ENCODE peak calls at places on chromosome 1, in ten cellular contexts. One of them, this sample, is unnamed. For H3K4me1, the result is how much of the 10 kb centered on the place peaks cover.

GRCh38 chr1:151526735-151527520 is 13.2 kb upstream of the TUFT1 start:
- DNase-seq in psoas muscle: no peak
- DNase-seq in ovary: no peak
- DNase-seq in H1: no peak
- DNase-seq in right cardiac atrium: no peak
- DNase-seq in GM23248: no peak
- DNase-seq in MM.1S: no peak
- DNase-seq in hepatocyte: no peak
- DNase-seq in mucosa of descending colon: no peak
- DNase-seq in OCI-LY7: no peak
- DNase-seq in this sample: no peak

GRCh38 chr1:115114308-115114707 is 25.0 kb upstream of the TSPAN2 start:
- DNase-seq in H1: no peak
- DNase-seq in psoas muscle: no peak
- DNase-seq in GM23248: peak
- DNase-seq in right cardiac atrium: peak
- DNase-seq in OCI-LY7: no peak
- DNase-seq in mucosa of descending colon: peak
- DNase-seq in MM.1S: peak
- DNase-seq in ovary: no peak
- DNase-seq in hepatocyte: peak
- DNase-seq in this sample: no peak

GRCh38 chr1:118200836-118201235 is 15.8 kb upstream of the SPAG17 start:
- DNase-seq in psoas muscle: no peak
- DNase-seq in ovary: no peak
- DNase-seq in right cardiac atrium: no peak
- DNase-seq in H1: no peak
- DNase-seq in hepatocyte: no peak
- DNase-seq in MM.1S: no peak
- DNase-seq in GM23248: no peak
- DNase-seq in mucosa of descending colon: no peak
- DNase-seq in OCI-LY7: no peak
- DNase-seq in this sample: no peak

GRCh38 chr1:59504281-59504680 is 207.4 kb downstream of the FGGY start:
- DNase-seq in mucosa of descending colon: no peak
- DNase-seq in MM.1S: no peak
- DNase-seq in GM23248: no peak
- DNase-seq in psoas muscle: no peak
- DNase-seq in H1: no peak
- DNase-seq in right cardiac atrium: no peak
- DNase-seq in ovary: no peak
- DNase-seq in OCI-LY7: no peak
- DNase-seq in hepatocyte: no peak
- DNase-seq in this sample: no peak

GRCh38 chr1:61054636-61055035 is 27.7 kb upstream of the NFIA start:
- DNase-seq in right cardiac atrium: no peak
- DNase-seq in OCI-LY7: no peak
- DNase-seq in ovary: no peak
- DNase-seq in MM.1S: no peak
- DNase-seq in mucosa of descending colon: peak
- DNase-seq in hepatocyte: no peak
- DNase-seq in H1: peak
- DNase-seq in GM23248: no peak
- DNase-seq in psoas muscle: peak
- DNase-seq in this sample: no peak

GRCh38 chr1:15028117-15028516 is 125.4 kb upstream of the TMEM51 start:
- DNase-seq in hepatocyte: peak
- DNase-seq in MM.1S: no peak
- DNase-seq in OCI-LY7: no peak
- DNase-seq in GM23248: peak
- DNase-seq in psoas muscle: peak
- DNase-seq in H1: no peak
- DNase-seq in ovary: no peak
- DNase-seq in mucosa of descending colon: no peak
- DNase-seq in right cardiac atrium: peak
- DNase-seq in this sample: no peak

GRCh38 chr1:58779837-58780585 is 3.8 kb downstream of the JUN start:
- DNase-seq in OCI-LY7: no peak
- DNase-seq in psoas muscle: no peak
- DNase-seq in H1: no peak
- DNase-seq in ovary: peak
- DNase-seq in MM.1S: no peak
- DNase-seq in mucosa of descending colon: peak
- DNase-seq in hepatocyte: peak
- DNase-seq in GM23248: peak
- DNase-seq in right cardiac atrium: peak
- DNase-seq in this sample: no peak

GRCh38 chr1:52552236-52552504 is 722 bp downstream of the TUT4 start:
- DNase-seq in H1: no peak
- DNase-seq in hepatocyte: peak
- DNase-seq in mucosa of descending colon: peak
- DNase-seq in GM23248: peak
- DNase-seq in ovary: peak
- DNase-seq in right cardiac atrium: no peak
- DNase-seq in MM.1S: peak
- DNase-seq in OCI-LY7: peak
- DNase-seq in psoas muscle: peak
- DNase-seq in this sample: no peak

GRCh38 chr1:88145752-88146151 is 538.3 kb upstream of the PKN2 start:
- DNase-seq in ovary: no peak
- DNase-seq in GM23248: no peak
- DNase-seq in OCI-LY7: no peak
- DNase-seq in hepatocyte: peak
- DNase-seq in psoas muscle: no peak
- DNase-seq in mucosa of descending colon: no peak
- DNase-seq in right cardiac atrium: no peak
- DNase-seq in H1: no peak
- DNase-seq in MM.1S: no peak
- DNase-seq in this sample: no peak

DNA sequence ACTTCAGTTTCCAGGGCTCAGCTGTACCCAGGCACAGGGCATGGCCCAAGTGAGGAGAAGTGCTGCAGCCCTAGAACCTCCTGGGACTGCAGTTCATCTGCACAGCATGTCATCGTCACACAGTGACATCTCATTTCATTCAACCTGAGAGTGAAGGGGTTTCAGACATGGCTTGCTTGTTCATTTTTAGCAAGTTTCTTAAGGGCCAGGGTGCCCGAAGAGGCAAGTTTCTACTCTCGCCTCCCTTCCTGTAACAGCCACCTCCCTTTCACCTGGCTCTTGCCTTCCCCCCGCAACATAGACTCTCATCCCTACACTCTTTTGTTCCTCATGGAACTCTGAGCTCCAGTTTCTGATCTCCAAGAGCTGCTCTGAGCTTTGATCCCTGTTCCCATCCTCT is 108.1 kb downstream of the C1orf21 start:
- DNase-seq in psoas muscle: no peak
- DNase-seq in H1: no peak
- DNase-seq in OCI-LY7: no peak
- DNase-seq in ovary: no peak
- DNase-seq in MM.1S: peak
- DNase-seq in hepatocyte: no peak
- DNase-seq in GM23248: no peak
- DNase-seq in mucosa of descending colon: no peak
- DNase-seq in right cardiac atrium: no peak
- DNase-seq in this sample: no peak
- H3K4me1 ChIP-seq in psoas muscle: half or more
- H3K4me1 ChIP-seq in H1: under half
- H3K4me1 ChIP-seq in OCI-LY7: under half
- H3K4me1 ChIP-seq in ovary: under half
- H3K4me1 ChIP-seq in MM.1S: half or more
- H3K4me1 ChIP-seq in hepatocyte: under half
- H3K4me1 ChIP-seq in GM23248: under half
- H3K4me1 ChIP-seq in mucosa of descending colon: under half
- H3K4me1 ChIP-seq in right cardiac atrium: under half
- H3K4me1 ChIP-seq in this sample: under half

GRCh38 chr1:2103266-2103900 is 53.2 kb downstream of the PRKCZ start:
- DNase-seq in ovary: no peak
- DNase-seq in hepatocyte: no peak
- DNase-seq in OCI-LY7: no peak
- DNase-seq in GM23248: no peak
- DNase-seq in mucosa of descending colon: peak
- DNase-seq in right cardiac atrium: peak
- DNase-seq in psoas muscle: no peak
- DNase-seq in MM.1S: no peak
- DNase-seq in H1: no peak
- DNase-seq in this sample: no peak
- H3K4me1 ChIP-seq in ovary: under half
- H3K4me1 ChIP-seq in hepatocyte: under half
- H3K4me1 ChIP-seq in OCI-LY7: under half
- H3K4me1 ChIP-seq in GM23248: under half
- H3K4me1 ChIP-seq in mucosa of descending colon: under half
- H3K4me1 ChIP-seq in right cardiac atrium: under half
- H3K4me1 ChIP-seq in psoas muscle: under half
- H3K4me1 ChIP-seq in MM.1S: under half
- H3K4me1 ChIP-seq in H1: under half
- H3K4me1 ChIP-seq in this sample: under half

GRCh38 chr1:31644560-31645273 is at the start of gene PEF1:
- DNase-seq in OCI-LY7: peak
- DNase-seq in mucosa of descending colon: peak
- DNase-seq in ovary: peak
- DNase-seq in hepatocyte: peak
- DNase-seq in right cardiac atrium: peak
- DNase-seq in MM.1S: peak
- DNase-seq in GM23248: peak
- DNase-seq in psoas muscle: peak
- DNase-seq in H1: peak
- DNase-seq in this sample: peak

GRCh38 chr1:31645274-31645568 is 545 bp upstream of the PEF1 start:
- DNase-seq in GM23248: no peak
- DNase-seq in OCI-LY7: no peak
- DNase-seq in ovary: no peak
- DNase-seq in psoas muscle: no peak
- DNase-seq in MM.1S: no peak
- DNase-seq in mucosa of descending colon: no peak
- DNase-seq in H1: no peak
- DNase-seq in right cardiac atrium: no peak
- DNase-seq in hepatocyte: no peak
- DNase-seq in this sample: no peak

GRCh38 chr1:31642897-31643296 is 1.8 kb downstream of the PEF1 start:
- DNase-seq in hepatocyte: no peak
- DNase-seq in mucosa of descending colon: no peak
- DNase-seq in MM.1S: no peak
- DNase-seq in ovary: no peak
- DNase-seq in OCI-LY7: no peak
- DNase-seq in psoas muscle: no peak
- DNase-seq in right cardiac atrium: no peak
- DNase-seq in H1: no peak
- DNase-seq in GM23248: no peak
- DNase-seq in this sample: no peak

GRCh38 chr1:31642366-31642765 is 2.3 kb downstream of the PEF1 start:
- DNase-seq in ovary: no peak
- DNase-seq in OCI-LY7: no peak
- DNase-seq in hepatocyte: no peak
- DNase-seq in psoas muscle: no peak
- DNase-seq in mucosa of descending colon: no peak
- DNase-seq in H1: no peak
- DNase-seq in GM23248: no peak
- DNase-seq in right cardiac atrium: no peak
- DNase-seq in MM.1S: no peak
- DNase-seq in this sample: no peak

GRCh38 chr1:31643976-31644559 is 608 bp downstream of the PEF1 start:
- DNase-seq in OCI-LY7: no peak
- DNase-seq in hepatocyte: no peak
- DNase-seq in H1: no peak
- DNase-seq in ovary: no peak
- DNase-seq in mucosa of descending colon: no peak
- DNase-seq in GM23248: no peak
- DNase-seq in right cardiac atrium: no peak
- DNase-seq in psoas muscle: no peak
- DNase-seq in MM.1S: no peak
- DNase-seq in this sample: no peak
- H3K4me1 ChIP-seq in OCI-LY7: under half
- H3K4me1 ChIP-seq in hepatocyte: under half
- H3K4me1 ChIP-seq in H1: under half
- H3K4me1 ChIP-seq in ovary: under half
- H3K4me1 ChIP-seq in mucosa of descending colon: under half
- H3K4me1 ChIP-seq in GM23248: under half
- H3K4me1 ChIP-seq in right cardiac atrium: under half
- H3K4me1 ChIP-seq in psoas muscle: half or more
- H3K4me1 ChIP-seq in MM.1S: under half
- H3K4me1 ChIP-seq in this sample: under half

DNA sequence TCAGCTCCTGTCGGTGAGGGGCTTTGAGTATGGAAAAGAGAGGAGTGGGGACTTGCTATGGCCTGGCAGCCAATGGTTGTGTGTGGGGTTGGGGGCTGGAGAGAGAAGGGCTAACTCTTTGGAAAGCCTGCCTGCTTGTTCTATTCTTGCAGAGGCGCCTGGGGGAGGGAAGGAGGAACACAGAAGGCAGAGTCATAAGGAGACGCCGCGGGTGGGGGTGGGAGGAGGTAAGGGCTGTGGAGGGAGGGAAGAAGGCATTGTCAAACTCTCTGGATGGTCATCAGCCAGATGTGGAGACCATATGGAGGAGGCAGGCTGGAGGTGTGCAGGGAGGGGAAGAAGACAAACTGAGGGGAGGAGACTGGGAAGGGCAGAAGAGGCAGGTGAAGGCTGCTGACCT is 70.0 kb downstream of the PLXNA2 start:
- DNase-seq in GM23248: no peak
- DNase-seq in right cardiac atrium: no peak
- DNase-seq in hepatocyte: no peak
- DNase-seq in MM.1S: no peak
- DNase-seq in OCI-LY7: no peak
- DNase-seq in H1: no peak
- DNase-seq in mucosa of descending colon: no peak
- DNase-seq in ovary: no peak
- DNase-seq in psoas muscle: no peak
- DNase-seq in this sample: no peak
- H3K4me1 ChIP-seq in GM23248: under half
- H3K4me1 ChIP-seq in right cardiac atrium: under half
- H3K4me1 ChIP-seq in hepatocyte: under half
- H3K4me1 ChIP-seq in MM.1S: under half
- H3K4me1 ChIP-seq in OCI-LY7: under half
- H3K4me1 ChIP-seq in H1: under half
- H3K4me1 ChIP-seq in mucosa of descending colon: under half
- H3K4me1 ChIP-seq in ovary: under half
- H3K4me1 ChIP-seq in psoas muscle: under half
- H3K4me1 ChIP-seq in this sample: under half

GRCh38 chr1:154952664-154953063 is 3.2 kb downstream of the PBXIP1 start:
- DNase-seq in right cardiac atrium: no peak
- DNase-seq in psoas muscle: no peak
- DNase-seq in GM23248: no peak
- DNase-seq in MM.1S: peak
- DNase-seq in mucosa of descending colon: no peak
- DNase-seq in OCI-LY7: no peak
- DNase-seq in H1: no peak
- DNase-seq in hepatocyte: no peak
- DNase-seq in ovary: no peak
- DNase-seq in this sample: no peak
- H3K4me1 ChIP-seq in right cardiac atrium: under half
- H3K4me1 ChIP-seq in psoas muscle: under half
- H3K4me1 ChIP-seq in GM23248: under half
- H3K4me1 ChIP-seq in MM.1S: half or more
- H3K4me1 ChIP-seq in mucosa of descending colon: under half
- H3K4me1 ChIP-seq in OCI-LY7: half or more
- H3K4me1 ChIP-seq in H1: under half
- H3K4me1 ChIP-seq in hepatocyte: under half
- H3K4me1 ChIP-seq in ovary: under half
- H3K4me1 ChIP-seq in this sample: under half

This sample was measured in iPS DF 6.9.